ENCODE peak calls at places on chromosomes 2 and 18, in ten cellular contexts. One of them, this sample, is unnamed. For H3K4me1 and H3K27me3, the result is how much of the 10 kb centered on the place peaks cover.

GRCh38 chr2:3188405-3188946 is 189.1 kb downstream of the EIPR1 start:
- DNase-seq in ovary: no peak
- DNase-seq in tibial nerve: no peak
- DNase-seq in cardiac muscle cell: no peak
- DNase-seq in H1: no peak
- DNase-seq in colonic mucosa: no peak
- DNase-seq in sigmoid colon: no peak
- DNase-seq in body of pancreas: no peak
- DNase-seq in GM23248: no peak
- DNase-seq in tibial artery: no peak
- DNase-seq in this sample: no peak

GRCh38 chr2:29228947-29229346 is 113.7 kb downstream of the CLIP4 start:
- DNase-seq in GM23248: no peak
- DNase-seq in H1: no peak
- DNase-seq in tibial artery: no peak
- DNase-seq in ovary: no peak
- DNase-seq in tibial nerve: no peak
- DNase-seq in sigmoid colon: no peak
- DNase-seq in cardiac muscle cell: no peak
- DNase-seq in body of pancreas: no peak
- DNase-seq in colonic mucosa: no peak
- DNase-seq in this sample: no peak

GRCh38 chr18:12811191-12811950 is 72.7 kb downstream of the PTPN2 start:
- DNase-seq in cardiac muscle cell: no peak
- DNase-seq in ovary: no peak
- DNase-seq in GM23248: peak
- DNase-seq in sigmoid colon: no peak
- DNase-seq in H1: no peak
- DNase-seq in body of pancreas: no peak
- DNase-seq in tibial artery: no peak
- DNase-seq in tibial nerve: no peak
- DNase-seq in colonic mucosa: no peak
- DNase-seq in this sample: peak

GRCh38 chr2:28716265-28716865 is 35.3 kb upstream of the PPP1CB start:
- DNase-seq in colonic mucosa: peak
- DNase-seq in tibial artery: peak
- DNase-seq in tibial nerve: peak
- DNase-seq in GM23248: peak
- DNase-seq in ovary: no peak
- DNase-seq in sigmoid colon: peak
- DNase-seq in body of pancreas: peak
- DNase-seq in cardiac muscle cell: no peak
- DNase-seq in H1: no peak
- DNase-seq in this sample: peak

GRCh38 chr2:152025678-152026287 is 73.1 kb downstream of the CACNB4 start:
- DNase-seq in ovary: peak
- DNase-seq in GM23248: peak
- DNase-seq in colonic mucosa: peak
- DNase-seq in H1: peak
- DNase-seq in cardiac muscle cell: peak
- DNase-seq in body of pancreas: peak
- DNase-seq in tibial artery: peak
- DNase-seq in sigmoid colon: peak
- DNase-seq in tibial nerve: peak
- DNase-seq in this sample: peak

GRCh38 chr2:109343460-109343859 is 214.5 kb downstream of the SH3RF3 start:
- DNase-seq in H1: no peak
- DNase-seq in ovary: no peak
- DNase-seq in colonic mucosa: no peak
- DNase-seq in tibial artery: no peak
- DNase-seq in cardiac muscle cell: no peak
- DNase-seq in tibial nerve: no peak
- DNase-seq in sigmoid colon: no peak
- DNase-seq in body of pancreas: no peak
- DNase-seq in GM23248: no peak
- DNase-seq in this sample: no peak

GRCh38 chr18:36389027-36389426 is 91.5 kb downstream of the FHOD3 start:
- DNase-seq in body of pancreas: no peak
- DNase-seq in tibial artery: no peak
- DNase-seq in H1: no peak
- DNase-seq in sigmoid colon: no peak
- DNase-seq in cardiac muscle cell: no peak
- DNase-seq in GM23248: no peak
- DNase-seq in ovary: no peak
- DNase-seq in tibial nerve: no peak
- DNase-seq in colonic mucosa: no peak
- DNase-seq in this sample: no peak

GRCh38 chr18:70181015-70181414 is 24.5 kb downstream of the RTTN start:
- DNase-seq in H1: no peak
- DNase-seq in tibial artery: no peak
- DNase-seq in body of pancreas: no peak
- DNase-seq in tibial nerve: no peak
- DNase-seq in ovary: no peak
- DNase-seq in colonic mucosa: no peak
- DNase-seq in cardiac muscle cell: no peak
- DNase-seq in GM23248: peak
- DNase-seq in sigmoid colon: no peak
- DNase-seq in this sample: peak

GRCh38 chr2:147236601-147237000 is 608.2 kb upstream of the ACVR2A start:
- DNase-seq in colonic mucosa: no peak
- DNase-seq in tibial nerve: no peak
- DNase-seq in ovary: no peak
- DNase-seq in H1: no peak
- DNase-seq in cardiac muscle cell: no peak
- DNase-seq in tibial artery: no peak
- DNase-seq in sigmoid colon: no peak
- DNase-seq in body of pancreas: no peak
- DNase-seq in GM23248: no peak
- DNase-seq in this sample: no peak

GRCh38 chr2:26838121-26838906 is 9.6 kb upstream of the DPYSL5 start:
- DNase-seq in GM23248: peak
- DNase-seq in tibial nerve: no peak
- DNase-seq in colonic mucosa: no peak
- DNase-seq in cardiac muscle cell: peak
- DNase-seq in body of pancreas: no peak
- DNase-seq in ovary: no peak
- DNase-seq in sigmoid colon: no peak
- DNase-seq in tibial artery: no peak
- DNase-seq in H1: no peak
- DNase-seq in this sample: no peak

GRCh38 chr2:46158661-46159060 is 138.5 kb upstream of the EPAS1 start:
- DNase-seq in body of pancreas: no peak
- DNase-seq in tibial artery: no peak
- DNase-seq in tibial nerve: no peak
- DNase-seq in H1: no peak
- DNase-seq in ovary: no peak
- DNase-seq in colonic mucosa: no peak
- DNase-seq in sigmoid colon: no peak
- DNase-seq in cardiac muscle cell: no peak
- DNase-seq in GM23248: no peak
- DNase-seq in this sample: no peak

GRCh38 chr2:46161329-46161728 is 135.9 kb upstream of the EPAS1 start:
- DNase-seq in sigmoid colon: no peak
- DNase-seq in tibial nerve: no peak
- DNase-seq in body of pancreas: no peak
- DNase-seq in colonic mucosa: no peak
- DNase-seq in tibial artery: no peak
- DNase-seq in cardiac muscle cell: no peak
- DNase-seq in ovary: no peak
- DNase-seq in GM23248: no peak
- DNase-seq in H1: no peak
- DNase-seq in this sample: no peak

GRCh38 chr2:46161921-46162320 is 135.3 kb upstream of the EPAS1 start:
- DNase-seq in ovary: no peak
- DNase-seq in H1: no peak
- DNase-seq in tibial artery: no peak
- DNase-seq in body of pancreas: no peak
- DNase-seq in tibial nerve: no peak
- DNase-seq in GM23248: no peak
- DNase-seq in sigmoid colon: peak
- DNase-seq in cardiac muscle cell: no peak
- DNase-seq in colonic mucosa: no peak
- DNase-seq in this sample: no peak

GRCh38 chr2:46162329-46162870 is 134.8 kb upstream of the EPAS1 start:
- DNase-seq in body of pancreas: no peak
- DNase-seq in ovary: no peak
- DNase-seq in colonic mucosa: no peak
- DNase-seq in tibial nerve: no peak
- DNase-seq in GM23248: peak
- DNase-seq in sigmoid colon: no peak
- DNase-seq in cardiac muscle cell: no peak
- DNase-seq in tibial artery: no peak
- DNase-seq in H1: no peak
- DNase-seq in this sample: no peak

DNA sequence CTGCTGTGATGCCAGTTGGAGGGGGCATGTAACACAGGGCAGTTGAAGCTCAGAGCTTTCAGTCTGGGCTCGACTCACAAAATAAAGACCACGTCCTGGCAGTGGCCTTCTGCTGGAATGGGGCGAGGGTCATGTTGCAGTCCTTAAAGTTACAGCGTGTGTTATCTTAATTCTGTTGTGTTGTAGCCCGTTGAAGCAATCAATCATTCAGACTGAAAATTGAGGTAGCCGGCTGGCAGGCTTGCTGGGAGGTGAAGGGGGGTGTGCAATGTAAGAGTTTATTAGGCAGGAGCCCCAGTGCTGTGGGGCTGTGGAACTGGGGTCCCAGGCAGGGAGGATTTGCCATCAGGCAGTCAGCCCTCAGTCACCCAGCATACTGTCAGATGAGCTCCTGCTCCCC is 136.9 kb upstream of the EPAS1 start:
- DNase-seq in tibial artery: peak
- DNase-seq in tibial nerve: no peak
- DNase-seq in GM23248: no peak
- DNase-seq in cardiac muscle cell: peak
- DNase-seq in H1: no peak
- DNase-seq in body of pancreas: no peak
- DNase-seq in colonic mucosa: no peak
- DNase-seq in ovary: no peak
- DNase-seq in sigmoid colon: no peak
- DNase-seq in this sample: no peak
- H3K27ac ChIP-seq in tibial artery: no peak
- H3K27ac ChIP-seq in tibial nerve: no peak
- H3K27ac ChIP-seq in GM23248: no peak
- H3K27ac ChIP-seq in cardiac muscle cell: no peak
- H3K27ac ChIP-seq in H1: no peak
- H3K27ac ChIP-seq in body of pancreas: no peak
- H3K27ac ChIP-seq in colonic mucosa: no peak
- H3K27ac ChIP-seq in ovary: no peak
- H3K27ac ChIP-seq in sigmoid colon: no peak
- H3K27ac ChIP-seq in this sample: no peak

DNA sequence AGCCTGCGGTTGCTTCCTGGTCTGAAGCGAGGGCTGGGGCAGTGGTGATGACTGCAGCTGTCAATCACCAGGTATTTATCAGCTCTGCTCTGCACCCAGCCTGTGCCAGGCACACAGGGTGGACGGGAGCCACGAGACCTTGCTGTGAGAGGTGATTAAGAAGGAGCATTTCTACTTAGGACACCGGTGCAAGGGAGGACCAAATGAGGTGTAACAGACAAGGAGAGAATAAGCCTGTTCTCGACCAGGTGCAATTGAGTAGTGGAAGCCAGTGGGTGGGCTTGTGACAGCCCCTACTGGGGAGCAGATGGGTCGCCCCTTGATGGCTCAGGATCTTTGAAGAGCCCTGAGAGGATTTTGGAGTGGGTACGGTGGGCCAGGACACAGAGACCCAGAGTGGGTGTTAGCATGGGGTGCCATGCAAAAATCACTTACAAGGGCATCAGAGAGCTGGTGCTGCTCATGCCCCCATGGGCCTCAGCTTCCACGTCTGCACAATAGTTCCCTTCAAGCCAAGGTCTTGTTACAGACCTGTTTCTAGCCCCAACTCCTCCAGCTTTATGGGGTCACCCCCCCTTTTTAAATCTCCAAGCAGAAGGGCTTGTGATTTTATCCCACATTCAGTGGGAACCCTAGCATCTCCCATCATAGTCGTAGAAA is 24.6 kb downstream of the GPR55 start:
- DNase-seq in colonic mucosa: peak
- DNase-seq in sigmoid colon: peak
- DNase-seq in tibial artery: peak
- DNase-seq in tibial nerve: no peak
- DNase-seq in H1: no peak
- DNase-seq in cardiac muscle cell: no peak
- DNase-seq in ovary: no peak
- DNase-seq in body of pancreas: no peak
- DNase-seq in GM23248: no peak
- DNase-seq in this sample: no peak
- H3K4me1 ChIP-seq in colonic mucosa: under half
- H3K4me1 ChIP-seq in sigmoid colon: under half
- H3K4me1 ChIP-seq in tibial artery: under half
- H3K4me1 ChIP-seq in tibial nerve: under half
- H3K4me1 ChIP-seq in H1: under half
- H3K4me1 ChIP-seq in cardiac muscle cell: under half
- H3K4me1 ChIP-seq in ovary: under half
- H3K4me1 ChIP-seq in body of pancreas: under half
- H3K4me1 ChIP-seq in GM23248: under half
- H3K4me1 ChIP-seq in this sample: under half

DNA sequence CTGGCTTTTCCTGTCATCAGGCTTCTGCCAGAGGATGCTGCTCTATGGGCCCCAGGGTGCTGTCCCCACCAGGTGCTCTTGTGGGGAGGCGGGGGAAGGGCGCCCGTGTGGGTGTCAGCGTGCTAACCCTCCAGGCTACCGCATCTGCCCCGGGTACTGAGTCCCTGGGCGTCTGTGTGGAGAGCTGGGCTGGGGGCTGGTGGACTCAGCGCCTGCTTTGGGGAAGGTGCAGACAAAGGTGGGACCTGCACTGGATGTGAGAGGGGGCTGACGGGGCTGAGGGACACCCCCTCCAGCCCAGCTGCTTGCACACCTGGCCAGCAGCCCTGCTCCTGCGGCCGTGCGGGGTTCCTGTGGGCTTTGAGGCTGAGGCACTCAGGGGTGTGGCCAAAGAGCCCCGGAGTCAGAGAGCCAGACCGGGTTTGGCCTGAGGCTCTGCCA is 120.7 kb upstream of the PXDN start:
- DNase-seq in GM23248: no peak
- DNase-seq in tibial artery: no peak
- DNase-seq in ovary: no peak
- DNase-seq in H1: no peak
- DNase-seq in colonic mucosa: no peak
- DNase-seq in tibial nerve: no peak
- DNase-seq in body of pancreas: no peak
- DNase-seq in cardiac muscle cell: no peak
- DNase-seq in sigmoid colon: no peak
- DNase-seq in this sample: no peak
- H3K27me3 ChIP-seq in GM23248: half or more
- H3K27me3 ChIP-seq in tibial artery: half or more
- H3K27me3 ChIP-seq in ovary: under half
- H3K27me3 ChIP-seq in H1: under half
- H3K27me3 ChIP-seq in colonic mucosa: under half
- H3K27me3 ChIP-seq in tibial nerve: under half
- H3K27me3 ChIP-seq in body of pancreas: under half
- H3K27me3 ChIP-seq in cardiac muscle cell: under half
- H3K27me3 ChIP-seq in sigmoid colon: under half
- H3K27me3 ChIP-seq in this sample: under half

GRCh38 chr2:217989221-217989948 is 13.4 kb downstream of the TNS1 start:
- DNase-seq in body of pancreas: no peak
- DNase-seq in tibial artery: peak
- DNase-seq in cardiac muscle cell: no peak
- DNase-seq in H1: no peak
- DNase-seq in ovary: peak
- DNase-seq in GM23248: peak
- DNase-seq in sigmoid colon: no peak
- DNase-seq in colonic mucosa: no peak
- DNase-seq in tibial nerve: no peak
- DNase-seq in this sample: no peak
- H3K27ac ChIP-seq in body of pancreas: peak
- H3K27ac ChIP-seq in tibial artery: peak
- H3K27ac ChIP-seq in cardiac muscle cell: no peak
- H3K27ac ChIP-seq in H1: no peak
- H3K27ac ChIP-seq in ovary: peak
- H3K27ac ChIP-seq in GM23248: peak
- H3K27ac ChIP-seq in sigmoid colon: peak
- H3K27ac ChIP-seq in colonic mucosa: no peak
- H3K27ac ChIP-seq in tibial nerve: no peak
- H3K27ac ChIP-seq in this sample: no peak

This sample was measured in foreskin keratinocyte.